ENCODE peak calls at places on chromosomes 3 and 15, in seven cellular contexts. One of them, this sample, is unnamed. For H3K4me1, the result is how much of the 10 kb centered on the place peaks cover.

GRCh38 chr3:33490641-33491241 is 50.5 kb upstream of the UBP1 start:
- DNase-seq in BE2C: no peak
- DNase-seq in pancreas: no peak
- DNase-seq in A549: no peak
- DNase-seq in psoas muscle: no peak
- DNase-seq in foreskin keratinocyte: no peak
- DNase-seq in left ventricle myocardium inferior: no peak
- DNase-seq in this sample: no peak

GRCh38 chr3:52046186-52046913 is 10.0 kb downstream of the DUSP7 start:
- DNase-seq in BE2C: peak
- DNase-seq in pancreas: no peak
- DNase-seq in A549: peak
- DNase-seq in psoas muscle: peak
- DNase-seq in foreskin keratinocyte: peak
- DNase-seq in left ventricle myocardium inferior: no peak
- DNase-seq in this sample: peak

GRCh38 chr15:78182821-78183220 is 33.7 kb downstream of the IDH3A start:
- DNase-seq in BE2C: no peak
- DNase-seq in pancreas: no peak
- DNase-seq in A549: no peak
- DNase-seq in psoas muscle: no peak
- DNase-seq in foreskin keratinocyte: peak
- DNase-seq in left ventricle myocardium inferior: no peak
- DNase-seq in this sample: no peak

GRCh38 chr15:99425666-99426301 is 140.0 kb upstream of the MEF2A start:
- DNase-seq in BE2C: peak
- DNase-seq in pancreas: no peak
- DNase-seq in A549: no peak
- DNase-seq in psoas muscle: peak
- DNase-seq in foreskin keratinocyte: peak
- DNase-seq in left ventricle myocardium inferior: peak
- DNase-seq in this sample: no peak

GRCh38 chr15:43093026-43093425 is 12.8 kb downstream of the UBR1 start:
- DNase-seq in BE2C: no peak
- DNase-seq in pancreas: no peak
- DNase-seq in A549: no peak
- DNase-seq in psoas muscle: no peak
- DNase-seq in foreskin keratinocyte: no peak
- DNase-seq in left ventricle myocardium inferior: no peak
- DNase-seq in this sample: no peak

GRCh38 chr3:99990179-99990578 is 124.1 kb downstream of the FILIP1L start:
- DNase-seq in BE2C: no peak
- DNase-seq in pancreas: no peak
- DNase-seq in A549: no peak
- DNase-seq in psoas muscle: no peak
- DNase-seq in foreskin keratinocyte: no peak
- DNase-seq in left ventricle myocardium inferior: no peak
- DNase-seq in this sample: no peak

GRCh38 chr3:99911433-99911832 is 93.8 kb downstream of the CMSS1 start:
- DNase-seq in BE2C: peak
- DNase-seq in pancreas: no peak
- DNase-seq in A549: no peak
- DNase-seq in psoas muscle: no peak
- DNase-seq in foreskin keratinocyte: peak
- DNase-seq in left ventricle myocardium inferior: no peak
- DNase-seq in this sample: no peak

GRCh38 chr3:78919021-78919755 is 848.6 kb downstream of the ROBO1 start:
- DNase-seq in BE2C: no peak
- DNase-seq in pancreas: no peak
- DNase-seq in A549: peak
- DNase-seq in psoas muscle: no peak
- DNase-seq in foreskin keratinocyte: peak
- DNase-seq in left ventricle myocardium inferior: no peak
- DNase-seq in this sample: no peak

GRCh38 chr3:187101184-187102072 is 37.9 kb downstream of the RPL39L start:
- DNase-seq in BE2C: peak
- DNase-seq in pancreas: peak
- DNase-seq in A549: peak
- DNase-seq in psoas muscle: peak
- DNase-seq in foreskin keratinocyte: peak
- DNase-seq in left ventricle myocardium inferior: peak
- DNase-seq in this sample: peak

GRCh38 chr15:100783760-100784492 is 95.7 kb upstream of the ALDH1A3 start:
- DNase-seq in BE2C: no peak
- DNase-seq in pancreas: no peak
- DNase-seq in A549: no peak
- DNase-seq in psoas muscle: no peak
- DNase-seq in foreskin keratinocyte: no peak
- DNase-seq in left ventricle myocardium inferior: no peak
- DNase-seq in this sample: no peak

DNA sequence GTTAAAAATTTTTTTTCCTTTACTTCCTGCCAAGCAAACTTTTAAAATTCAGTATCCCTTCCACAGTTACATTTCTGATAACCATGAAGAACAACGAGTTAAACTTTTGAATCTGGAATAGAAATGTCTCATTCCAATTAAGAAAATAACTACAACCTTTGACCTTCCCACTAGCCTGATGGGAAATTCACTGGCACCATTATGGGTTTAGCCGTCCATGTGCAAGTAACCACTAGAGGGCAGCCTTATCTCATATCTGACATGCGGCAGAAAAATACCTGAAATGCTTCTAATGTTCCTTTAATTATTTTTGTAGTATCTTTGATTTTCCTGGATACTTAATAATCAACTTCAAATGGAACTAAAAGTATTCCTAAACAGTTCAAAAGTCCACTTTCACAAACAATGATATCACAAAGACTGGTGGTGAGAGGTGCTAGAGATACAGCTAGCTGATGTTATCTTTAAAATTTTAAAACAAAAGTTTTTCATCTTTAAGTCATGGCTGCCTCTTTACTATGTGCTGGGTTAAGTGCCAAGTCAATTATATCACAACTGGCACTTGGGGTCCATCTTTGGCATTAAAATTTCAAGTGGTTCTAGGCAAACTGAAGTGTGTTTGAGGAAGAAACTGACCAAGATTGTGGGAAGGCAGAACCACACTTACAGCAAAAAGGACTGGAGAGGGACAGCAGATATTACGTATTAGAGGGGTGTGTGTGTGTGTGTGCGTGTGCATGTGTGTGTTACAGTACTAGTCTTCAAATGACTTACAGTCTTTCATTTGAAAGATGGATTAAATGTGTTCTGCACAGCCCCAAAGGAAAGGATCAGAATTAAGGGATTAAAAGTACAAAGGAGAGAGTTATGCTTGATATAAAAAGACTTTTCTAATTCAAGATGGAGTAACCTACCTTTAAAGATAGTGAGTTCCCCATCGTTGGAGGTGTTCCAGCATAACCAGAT is 107.1 kb upstream of the ICE2 start:
- DNase-seq in BE2C: peak
- DNase-seq in pancreas: no peak
- DNase-seq in A549: peak
- DNase-seq in psoas muscle: no peak
- DNase-seq in foreskin keratinocyte: peak
- DNase-seq in left ventricle myocardium inferior: no peak
- DNase-seq in this sample: peak
- TF ChIP-seq CTCF in BE2C: peak
- TF ChIP-seq CTCF in pancreas: peak
- TF ChIP-seq CTCF in A549: peak
- TF ChIP-seq CTCF in psoas muscle: peak
- TF ChIP-seq CTCF in foreskin keratinocyte: peak
- TF ChIP-seq CTCF in left ventricle myocardium inferior: peak
- TF ChIP-seq CTCF in this sample: peak

GRCh38 chr15:67156834-67157233 is 91.4 kb downstream of the SMAD3 start:
- DNase-seq in BE2C: no peak
- DNase-seq in pancreas: no peak
- DNase-seq in A549: no peak
- DNase-seq in psoas muscle: no peak
- DNase-seq in foreskin keratinocyte: no peak
- DNase-seq in left ventricle myocardium inferior: no peak
- DNase-seq in this sample: no peak
- H3K4me1 ChIP-seq in BE2C: under half
- H3K4me1 ChIP-seq in pancreas: under half
- H3K4me1 ChIP-seq in A549: half or more
- H3K4me1 ChIP-seq in psoas muscle: half or more
- H3K4me1 ChIP-seq in foreskin keratinocyte: under half
- H3K4me1 ChIP-seq in left ventricle myocardium inferior: half or more
- H3K4me1 ChIP-seq in this sample: under half

GRCh38 chr3:65101450-65101849 is 413.6 kb upstream of the ADAMTS9 start:
- DNase-seq in BE2C: no peak
- DNase-seq in pancreas: no peak
- DNase-seq in A549: no peak
- DNase-seq in psoas muscle: no peak
- DNase-seq in foreskin keratinocyte: no peak
- DNase-seq in left ventricle myocardium inferior: no peak
- DNase-seq in this sample: no peak

GRCh38 chr3:65112751-65113300 is 425.0 kb upstream of the ADAMTS9 start:
- DNase-seq in BE2C: no peak
- DNase-seq in pancreas: no peak
- DNase-seq in A549: no peak
- DNase-seq in psoas muscle: no peak
- DNase-seq in foreskin keratinocyte: no peak
- DNase-seq in left ventricle myocardium inferior: peak
- DNase-seq in this sample: no peak

GRCh38 chr3:65110661-65111060 is 422.9 kb upstream of the ADAMTS9 start:
- DNase-seq in BE2C: no peak
- DNase-seq in pancreas: no peak
- DNase-seq in A549: no peak
- DNase-seq in psoas muscle: no peak
- DNase-seq in foreskin keratinocyte: no peak
- DNase-seq in left ventricle myocardium inferior: no peak
- DNase-seq in this sample: no peak

GRCh38 chr3:65107174-65107573 is 419.4 kb upstream of the ADAMTS9 start:
- DNase-seq in BE2C: no peak
- DNase-seq in pancreas: no peak
- DNase-seq in A549: no peak
- DNase-seq in psoas muscle: no peak
- DNase-seq in foreskin keratinocyte: no peak
- DNase-seq in left ventricle myocardium inferior: no peak
- DNase-seq in this sample: no peak
- TF ChIP-seq CTCF in BE2C: no peak
- TF ChIP-seq CTCF in pancreas: no peak
- TF ChIP-seq CTCF in A549: no peak
- TF ChIP-seq CTCF in psoas muscle: no peak
- TF ChIP-seq CTCF in foreskin keratinocyte: no peak
- TF ChIP-seq CTCF in left ventricle myocardium inferior: no peak
- TF ChIP-seq CTCF in this sample: no peak

GRCh38 chr3:11602441-11602840 is 41.3 kb downstream of the VGLL4 start:
- DNase-seq in BE2C: no peak
- DNase-seq in pancreas: no peak
- DNase-seq in A549: no peak
- DNase-seq in psoas muscle: no peak
- DNase-seq in foreskin keratinocyte: no peak
- DNase-seq in left ventricle myocardium inferior: no peak
- DNase-seq in this sample: no peak
- H3K4me1 ChIP-seq in BE2C: under half
- H3K4me1 ChIP-seq in pancreas: under half
- H3K4me1 ChIP-seq in A549: under half
- H3K4me1 ChIP-seq in psoas muscle: half or more
- H3K4me1 ChIP-seq in foreskin keratinocyte: under half
- H3K4me1 ChIP-seq in left ventricle myocardium inferior: half or more
- H3K4me1 ChIP-seq in this sample: under half

DNA sequence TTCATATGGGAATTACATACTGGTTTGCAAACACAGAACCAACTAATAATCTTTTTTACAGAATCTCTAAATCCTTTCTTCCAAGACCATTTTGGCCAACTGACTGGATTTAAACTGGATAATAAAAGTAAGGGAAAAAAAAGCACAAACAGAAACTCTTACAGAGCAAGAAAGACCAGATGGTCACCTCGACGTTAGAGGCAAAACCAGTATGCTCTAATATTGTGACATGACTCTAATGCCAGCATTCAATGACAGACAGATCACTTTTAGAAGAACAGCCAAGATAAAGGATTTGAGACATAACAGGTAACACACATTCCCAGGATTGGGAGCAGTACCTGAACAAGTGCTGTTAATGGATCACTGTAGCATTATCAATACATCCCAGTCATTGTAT is 50.9 kb downstream of the DHX36 start:
- DNase-seq in BE2C: no peak
- DNase-seq in pancreas: no peak
- DNase-seq in A549: no peak
- DNase-seq in psoas muscle: no peak
- DNase-seq in foreskin keratinocyte: no peak
- DNase-seq in left ventricle myocardium inferior: no peak
- DNase-seq in this sample: no peak
- TF ChIP-seq CTCF in BE2C: no peak
- TF ChIP-seq CTCF in pancreas: no peak
- TF ChIP-seq CTCF in A549: no peak
- TF ChIP-seq CTCF in psoas muscle: no peak
- TF ChIP-seq CTCF in foreskin keratinocyte: no peak
- TF ChIP-seq CTCF in left ventricle myocardium inferior: no peak
- TF ChIP-seq CTCF in this sample: no peak

GRCh38 chr3:124950026-124950425 is 15.5 kb upstream of the MUC13 start:
- DNase-seq in BE2C: no peak
- DNase-seq in pancreas: no peak
- DNase-seq in A549: no peak
- DNase-seq in psoas muscle: no peak
- DNase-seq in foreskin keratinocyte: no peak
- DNase-seq in left ventricle myocardium inferior: no peak
- DNase-seq in this sample: no peak
- H3K4me1 ChIP-seq in BE2C: under half
- H3K4me1 ChIP-seq in pancreas: under half
- H3K4me1 ChIP-seq in A549: under half
- H3K4me1 ChIP-seq in psoas muscle: under half
- H3K4me1 ChIP-seq in foreskin keratinocyte: under half
- H3K4me1 ChIP-seq in left ventricle myocardium inferior: under half
- H3K4me1 ChIP-seq in this sample: under half

DNA sequence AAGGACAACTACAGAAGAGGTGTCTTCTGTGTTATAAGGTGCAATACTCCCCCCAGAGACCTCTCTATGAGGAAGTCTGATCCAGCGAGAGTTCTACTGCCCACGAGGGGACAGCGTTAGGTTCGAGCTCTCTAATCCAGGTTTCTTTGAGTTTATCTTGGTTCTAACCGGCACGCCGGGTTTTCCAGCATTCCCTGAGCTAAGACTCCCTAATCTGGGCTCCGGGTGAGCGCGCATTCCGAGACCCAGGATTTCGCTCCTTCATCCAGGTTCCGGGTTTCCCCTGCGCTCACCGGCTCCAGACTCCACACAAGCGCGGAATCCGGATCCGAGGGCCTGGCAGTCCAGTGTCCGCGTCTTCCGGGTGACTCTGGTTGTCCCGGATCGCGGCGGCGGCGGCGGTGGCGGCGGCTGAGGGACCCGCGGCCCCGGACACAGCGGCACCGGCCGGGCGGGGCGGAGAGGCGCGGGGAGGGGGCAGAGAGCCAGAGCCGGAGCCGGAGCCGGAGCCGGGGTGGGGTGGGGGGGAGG is at the start of gene ZNF609:
- DNase-seq in BE2C: peak
- DNase-seq in pancreas: peak
- DNase-seq in A549: peak
- DNase-seq in psoas muscle: peak
- DNase-seq in foreskin keratinocyte: peak
- DNase-seq in left ventricle myocardium inferior: peak
- DNase-seq in this sample: peak
- TF ChIP-seq CTCF in BE2C: no peak
- TF ChIP-seq CTCF in pancreas: no peak
- TF ChIP-seq CTCF in A549: peak
- TF ChIP-seq CTCF in psoas muscle: no peak
- TF ChIP-seq CTCF in foreskin keratinocyte: peak
- TF ChIP-seq CTCF in left ventricle myocardium inferior: no peak
- TF ChIP-seq CTCF in this sample: no peak